ENCODE peak calls at places on chromosomes 2 and 18, in seven cellular contexts. One of them, this sample, is unnamed.

GRCh38 chr2:27494944-27495554 is at the start of gene FNDC4:
- DNase-seq in stimulated activated CD4-positive, alpha-beta T cell treated with anti-CD3 and anti-CD28 coated beads, TNF-alpha, amount 100 ng/mL, for 1 hour: no peak
- DNase-seq in NCI-H524: no peak
- DNase-seq in foreskin fibroblast: peak
- DNase-seq in activated T-helper 1 cell treated with Interleukin-2 at 50 U/mL for 16 hours: no peak
- DNase-seq in activated CD4-positive, alpha-beta T cell treated with anti-CD3 and anti-CD28 coated beads, Interleukin-2, amount 50 U/mL, for 1 hour: no peak
- DNase-seq in activated gamma-delta T cell treated with anti-CD3 and anti-CD28 coated beads, Interleukin-2, amount 50 U/mL, for 16 hours: no peak
- DNase-seq in this sample: no peak

GRCh38 chr2:156331572-156332451 is 709 bp downstream of the NR4A2 start:
- DNase-seq in foreskin fibroblast: peak
- DNase-seq in stimulated activated CD4-positive, alpha-beta T cell treated with anti-CD3 and anti-CD28 coated beads, TNF-alpha, amount 100 ng/mL, for 1 hour: no peak
- DNase-seq in activated T-helper 1 cell treated with Interleukin-2 at 50 U/mL for 16 hours: no peak
- DNase-seq in activated CD4-positive, alpha-beta T cell treated with anti-CD3 and anti-CD28 coated beads, Interleukin-2, amount 50 U/mL, for 1 hour: no peak
- DNase-seq in NCI-H524: peak
- DNase-seq in activated gamma-delta T cell treated with anti-CD3 and anti-CD28 coated beads, Interleukin-2, amount 50 U/mL, for 16 hours: no peak
- DNase-seq in this sample: peak

GRCh38 chr2:241773511-241774418 is 2.9 kb upstream of the GAL3ST2 start:
- DNase-seq in stimulated activated CD4-positive, alpha-beta T cell treated with anti-CD3 and anti-CD28 coated beads, TNF-alpha, amount 100 ng/mL, for 1 hour: no peak
- DNase-seq in foreskin fibroblast: no peak
- DNase-seq in NCI-H524: no peak
- DNase-seq in activated T-helper 1 cell treated with Interleukin-2 at 50 U/mL for 16 hours: no peak
- DNase-seq in activated CD4-positive, alpha-beta T cell treated with anti-CD3 and anti-CD28 coated beads, Interleukin-2, amount 50 U/mL, for 1 hour: no peak
- DNase-seq in activated gamma-delta T cell treated with anti-CD3 and anti-CD28 coated beads, Interleukin-2, amount 50 U/mL, for 16 hours: no peak
- DNase-seq in this sample: peak

GRCh38 chr18:64271264-64271663 is 122.4 kb upstream of the LINC00305 start:
- DNase-seq in stimulated activated CD4-positive, alpha-beta T cell treated with anti-CD3 and anti-CD28 coated beads, TNF-alpha, amount 100 ng/mL, for 1 hour: no peak
- DNase-seq in NCI-H524: no peak
- DNase-seq in foreskin fibroblast: no peak
- DNase-seq in activated gamma-delta T cell treated with anti-CD3 and anti-CD28 coated beads, Interleukin-2, amount 50 U/mL, for 16 hours: no peak
- DNase-seq in activated CD4-positive, alpha-beta T cell treated with anti-CD3 and anti-CD28 coated beads, Interleukin-2, amount 50 U/mL, for 1 hour: no peak
- DNase-seq in activated T-helper 1 cell treated with Interleukin-2 at 50 U/mL for 16 hours: no peak
- DNase-seq in this sample: no peak

GRCh38 chr18:70328169-70328568 is 39.3 kb downstream of the SOCS6 start:
- DNase-seq in stimulated activated CD4-positive, alpha-beta T cell treated with anti-CD3 and anti-CD28 coated beads, TNF-alpha, amount 100 ng/mL, for 1 hour: no peak
- DNase-seq in activated CD4-positive, alpha-beta T cell treated with anti-CD3 and anti-CD28 coated beads, Interleukin-2, amount 50 U/mL, for 1 hour: no peak
- DNase-seq in activated gamma-delta T cell treated with anti-CD3 and anti-CD28 coated beads, Interleukin-2, amount 50 U/mL, for 16 hours: no peak
- DNase-seq in foreskin fibroblast: no peak
- DNase-seq in activated T-helper 1 cell treated with Interleukin-2 at 50 U/mL for 16 hours: no peak
- DNase-seq in NCI-H524: no peak
- DNase-seq in this sample: no peak

GRCh38 chr2:129708221-129708967 is 271.1 kb upstream of the RAB6C start:
- DNase-seq in activated gamma-delta T cell treated with anti-CD3 and anti-CD28 coated beads, Interleukin-2, amount 50 U/mL, for 16 hours: no peak
- DNase-seq in stimulated activated CD4-positive, alpha-beta T cell treated with anti-CD3 and anti-CD28 coated beads, TNF-alpha, amount 100 ng/mL, for 1 hour: no peak
- DNase-seq in activated CD4-positive, alpha-beta T cell treated with anti-CD3 and anti-CD28 coated beads, Interleukin-2, amount 50 U/mL, for 1 hour: no peak
- DNase-seq in foreskin fibroblast: no peak
- DNase-seq in activated T-helper 1 cell treated with Interleukin-2 at 50 U/mL for 16 hours: no peak
- DNase-seq in NCI-H524: no peak
- DNase-seq in this sample: no peak

GRCh38 chr2:162773352-162773751 is 65.2 kb downstream of the KCNH7 start:
- DNase-seq in activated T-helper 1 cell treated with Interleukin-2 at 50 U/mL for 16 hours: no peak
- DNase-seq in activated CD4-positive, alpha-beta T cell treated with anti-CD3 and anti-CD28 coated beads, Interleukin-2, amount 50 U/mL, for 1 hour: no peak
- DNase-seq in activated gamma-delta T cell treated with anti-CD3 and anti-CD28 coated beads, Interleukin-2, amount 50 U/mL, for 16 hours: no peak
- DNase-seq in NCI-H524: no peak
- DNase-seq in foreskin fibroblast: no peak
- DNase-seq in stimulated activated CD4-positive, alpha-beta T cell treated with anti-CD3 and anti-CD28 coated beads, TNF-alpha, amount 100 ng/mL, for 1 hour: no peak
- DNase-seq in this sample: no peak

GRCh38 chr2:20125164-20125563 is 73.7 kb upstream of the LAPTM4A start:
- DNase-seq in activated T-helper 1 cell treated with Interleukin-2 at 50 U/mL for 16 hours: no peak
- DNase-seq in activated CD4-positive, alpha-beta T cell treated with anti-CD3 and anti-CD28 coated beads, Interleukin-2, amount 50 U/mL, for 1 hour: no peak
- DNase-seq in activated gamma-delta T cell treated with anti-CD3 and anti-CD28 coated beads, Interleukin-2, amount 50 U/mL, for 16 hours: no peak
- DNase-seq in stimulated activated CD4-positive, alpha-beta T cell treated with anti-CD3 and anti-CD28 coated beads, TNF-alpha, amount 100 ng/mL, for 1 hour: no peak
- DNase-seq in foreskin fibroblast: no peak
- DNase-seq in NCI-H524: no peak
- DNase-seq in this sample: no peak

GRCh38 chr2:187138240-187138639 is 289.3 kb upstream of the ZSWIM2 start:
- DNase-seq in activated CD4-positive, alpha-beta T cell treated with anti-CD3 and anti-CD28 coated beads, Interleukin-2, amount 50 U/mL, for 1 hour: no peak
- DNase-seq in activated gamma-delta T cell treated with anti-CD3 and anti-CD28 coated beads, Interleukin-2, amount 50 U/mL, for 16 hours: no peak
- DNase-seq in NCI-H524: no peak
- DNase-seq in stimulated activated CD4-positive, alpha-beta T cell treated with anti-CD3 and anti-CD28 coated beads, TNF-alpha, amount 100 ng/mL, for 1 hour: no peak
- DNase-seq in foreskin fibroblast: peak
- DNase-seq in activated T-helper 1 cell treated with Interleukin-2 at 50 U/mL for 16 hours: no peak
- DNase-seq in this sample: no peak

GRCh38 chr2:234304945-234305344 is 191.9 kb downstream of the ARL4C start:
- DNase-seq in activated CD4-positive, alpha-beta T cell treated with anti-CD3 and anti-CD28 coated beads, Interleukin-2, amount 50 U/mL, for 1 hour: no peak
- DNase-seq in stimulated activated CD4-positive, alpha-beta T cell treated with anti-CD3 and anti-CD28 coated beads, TNF-alpha, amount 100 ng/mL, for 1 hour: no peak
- DNase-seq in NCI-H524: no peak
- DNase-seq in foreskin fibroblast: peak
- DNase-seq in activated T-helper 1 cell treated with Interleukin-2 at 50 U/mL for 16 hours: no peak
- DNase-seq in activated gamma-delta T cell treated with anti-CD3 and anti-CD28 coated beads, Interleukin-2, amount 50 U/mL, for 16 hours: no peak
- DNase-seq in this sample: no peak

GRCh38 chr2:109373791-109374547 is 239.8 kb downstream of the SEPTIN10 start:
- DNase-seq in NCI-H524: no peak
- DNase-seq in foreskin fibroblast: no peak
- DNase-seq in stimulated activated CD4-positive, alpha-beta T cell treated with anti-CD3 and anti-CD28 coated beads, TNF-alpha, amount 100 ng/mL, for 1 hour: no peak
- DNase-seq in activated T-helper 1 cell treated with Interleukin-2 at 50 U/mL for 16 hours: no peak
- DNase-seq in activated CD4-positive, alpha-beta T cell treated with anti-CD3 and anti-CD28 coated beads, Interleukin-2, amount 50 U/mL, for 1 hour: no peak
- DNase-seq in activated gamma-delta T cell treated with anti-CD3 and anti-CD28 coated beads, Interleukin-2, amount 50 U/mL, for 16 hours: no peak
- DNase-seq in this sample: no peak

GRCh38 chr2:221850076-221850475 is 278.0 kb upstream of the EPHA4 start:
- DNase-seq in activated CD4-positive, alpha-beta T cell treated with anti-CD3 and anti-CD28 coated beads, Interleukin-2, amount 50 U/mL, for 1 hour: no peak
- DNase-seq in NCI-H524: no peak
- DNase-seq in activated T-helper 1 cell treated with Interleukin-2 at 50 U/mL for 16 hours: no peak
- DNase-seq in activated gamma-delta T cell treated with anti-CD3 and anti-CD28 coated beads, Interleukin-2, amount 50 U/mL, for 16 hours: no peak
- DNase-seq in stimulated activated CD4-positive, alpha-beta T cell treated with anti-CD3 and anti-CD28 coated beads, TNF-alpha, amount 100 ng/mL, for 1 hour: no peak
- DNase-seq in foreskin fibroblast: no peak
- DNase-seq in this sample: no peak

GRCh38 chr2:86414996-86415395 is 26.2 kb upstream of the KDM3A start:
- DNase-seq in stimulated activated CD4-positive, alpha-beta T cell treated with anti-CD3 and anti-CD28 coated beads, TNF-alpha, amount 100 ng/mL, for 1 hour: no peak
- DNase-seq in NCI-H524: peak
- DNase-seq in foreskin fibroblast: no peak
- DNase-seq in activated gamma-delta T cell treated with anti-CD3 and anti-CD28 coated beads, Interleukin-2, amount 50 U/mL, for 16 hours: no peak
- DNase-seq in activated CD4-positive, alpha-beta T cell treated with anti-CD3 and anti-CD28 coated beads, Interleukin-2, amount 50 U/mL, for 1 hour: no peak
- DNase-seq in activated T-helper 1 cell treated with Interleukin-2 at 50 U/mL for 16 hours: no peak
- DNase-seq in this sample: no peak

GRCh38 chr2:97788986-97789644 is 75.7 kb downstream of the ZAP70 start:
- DNase-seq in activated T-helper 1 cell treated with Interleukin-2 at 50 U/mL for 16 hours: no peak
- DNase-seq in NCI-H524: no peak
- DNase-seq in foreskin fibroblast: no peak
- DNase-seq in activated CD4-positive, alpha-beta T cell treated with anti-CD3 and anti-CD28 coated beads, Interleukin-2, amount 50 U/mL, for 1 hour: no peak
- DNase-seq in activated gamma-delta T cell treated with anti-CD3 and anti-CD28 coated beads, Interleukin-2, amount 50 U/mL, for 16 hours: no peak
- DNase-seq in stimulated activated CD4-positive, alpha-beta T cell treated with anti-CD3 and anti-CD28 coated beads, TNF-alpha, amount 100 ng/mL, for 1 hour: no peak
- DNase-seq in this sample: no peak